ENCODE peak calls at places on chromosomes 2 and 18, in ten cellular contexts. One of them, this sample, is unnamed.

GRCh38 chr2:105665480-105665879 is 79.2 kb upstream of the NCK2 start:
- DNase-seq in LoVo: no peak
- DNase-seq in NCI-H2081: no peak
- DNase-seq in germinal center: no peak
- DNase-seq in stimulated activated CD4-positive, alpha-beta T cell treated with anti-CD3 and anti-CD28 coated beads, TNF-alpha, amount 100 ng/mL, for 24 hours: no peak
- DNase-seq in activated naive CD8-positive, alpha-beta T cell treated with anti-CD3 and anti-CD28 coated beads, Interleukin-2, amount 10 ng/mL, durations not matched to agents 7 days and 5 days: no peak
- DNase-seq in smooth muscle cell of the brain vasculature: no peak
- DNase-seq in T-helper 9 cell: no peak
- DNase-seq in ovary: no peak
- DNase-seq in activated CD4-positive, alpha-beta T cell treated with anti-CD3 and anti-CD28 coated beads, Interleukin-2, amount 10 ng/mL, durations not matched to agents 7 days and 5 days: no peak
- DNase-seq in this sample: no peak

GRCh38 chr2:224997802-224998201 is 44.5 kb downstream of the DOCK10 start:
- DNase-seq in ovary: no peak
- DNase-seq in T-helper 9 cell: no peak
- DNase-seq in smooth muscle cell of the brain vasculature: no peak
- DNase-seq in activated naive CD8-positive, alpha-beta T cell treated with anti-CD3 and anti-CD28 coated beads, Interleukin-2, amount 10 ng/mL, durations not matched to agents 7 days and 5 days: no peak
- DNase-seq in LoVo: no peak
- DNase-seq in activated CD4-positive, alpha-beta T cell treated with anti-CD3 and anti-CD28 coated beads, Interleukin-2, amount 10 ng/mL, durations not matched to agents 7 days and 5 days: no peak
- DNase-seq in NCI-H2081: no peak
- DNase-seq in stimulated activated CD4-positive, alpha-beta T cell treated with anti-CD3 and anti-CD28 coated beads, TNF-alpha, amount 100 ng/mL, for 24 hours: no peak
- DNase-seq in germinal center: no peak
- DNase-seq in this sample: no peak

GRCh38 chr18:79917351-79918088 is 33.9 kb downstream of the SLC66A2 start:
- DNase-seq in NCI-H2081: no peak
- DNase-seq in ovary: no peak
- DNase-seq in activated CD4-positive, alpha-beta T cell treated with anti-CD3 and anti-CD28 coated beads, Interleukin-2, amount 10 ng/mL, durations not matched to agents 7 days and 5 days: no peak
- DNase-seq in LoVo: no peak
- DNase-seq in smooth muscle cell of the brain vasculature: no peak
- DNase-seq in stimulated activated CD4-positive, alpha-beta T cell treated with anti-CD3 and anti-CD28 coated beads, TNF-alpha, amount 100 ng/mL, for 24 hours: no peak
- DNase-seq in T-helper 9 cell: no peak
- DNase-seq in germinal center: no peak
- DNase-seq in activated naive CD8-positive, alpha-beta T cell treated with anti-CD3 and anti-CD28 coated beads, Interleukin-2, amount 10 ng/mL, durations not matched to agents 7 days and 5 days: peak; percentile 29
- DNase-seq in this sample: no peak

GRCh38 chr2:140892911-140893637 is 1237.7 kb downstream of the LRP1B start:
- DNase-seq in activated naive CD8-positive, alpha-beta T cell treated with anti-CD3 and anti-CD28 coated beads, Interleukin-2, amount 10 ng/mL, durations not matched to agents 7 days and 5 days: no peak
- DNase-seq in T-helper 9 cell: no peak
- DNase-seq in stimulated activated CD4-positive, alpha-beta T cell treated with anti-CD3 and anti-CD28 coated beads, TNF-alpha, amount 100 ng/mL, for 24 hours: no peak
- DNase-seq in ovary: no peak
- DNase-seq in activated CD4-positive, alpha-beta T cell treated with anti-CD3 and anti-CD28 coated beads, Interleukin-2, amount 10 ng/mL, durations not matched to agents 7 days and 5 days: no peak
- DNase-seq in smooth muscle cell of the brain vasculature: no peak
- DNase-seq in LoVo: no peak
- DNase-seq in NCI-H2081: no peak
- DNase-seq in germinal center: no peak
- DNase-seq in this sample: no peak

GRCh38 chr2:197198890-197199289 is 111.7 kb downstream of the ANKRD44 start:
- DNase-seq in activated CD4-positive, alpha-beta T cell treated with anti-CD3 and anti-CD28 coated beads, Interleukin-2, amount 10 ng/mL, durations not matched to agents 7 days and 5 days: peak; percentile 96
- DNase-seq in NCI-H2081: no peak
- DNase-seq in T-helper 9 cell: peak; percentile 78
- DNase-seq in germinal center: peak; percentile 77
- DNase-seq in stimulated activated CD4-positive, alpha-beta T cell treated with anti-CD3 and anti-CD28 coated beads, TNF-alpha, amount 100 ng/mL, for 24 hours: peak; percentile 76
- DNase-seq in ovary: peak; percentile 29
- DNase-seq in activated naive CD8-positive, alpha-beta T cell treated with anti-CD3 and anti-CD28 coated beads, Interleukin-2, amount 10 ng/mL, durations not matched to agents 7 days and 5 days: peak; percentile 83
- DNase-seq in smooth muscle cell of the brain vasculature: no peak
- DNase-seq in LoVo: no peak
- DNase-seq in this sample: no peak

GRCh38 chr2:132479140-132479539 is 62.5 kb downstream of the GPR39 start:
- DNase-seq in ovary: no peak
- DNase-seq in stimulated activated CD4-positive, alpha-beta T cell treated with anti-CD3 and anti-CD28 coated beads, TNF-alpha, amount 100 ng/mL, for 24 hours: no peak
- DNase-seq in T-helper 9 cell: no peak
- DNase-seq in smooth muscle cell of the brain vasculature: no peak
- DNase-seq in LoVo: no peak
- DNase-seq in germinal center: no peak
- DNase-seq in activated CD4-positive, alpha-beta T cell treated with anti-CD3 and anti-CD28 coated beads, Interleukin-2, amount 10 ng/mL, durations not matched to agents 7 days and 5 days: no peak
- DNase-seq in activated naive CD8-positive, alpha-beta T cell treated with anti-CD3 and anti-CD28 coated beads, Interleukin-2, amount 10 ng/mL, durations not matched to agents 7 days and 5 days: no peak
- DNase-seq in NCI-H2081: no peak
- DNase-seq in this sample: no peak

GRCh38 chr18:9475643-9476580 is 599 bp downstream of the RALBP1 start:
- DNase-seq in stimulated activated CD4-positive, alpha-beta T cell treated with anti-CD3 and anti-CD28 coated beads, TNF-alpha, amount 100 ng/mL, for 24 hours: peak; percentile 27
- DNase-seq in activated CD4-positive, alpha-beta T cell treated with anti-CD3 and anti-CD28 coated beads, Interleukin-2, amount 10 ng/mL, durations not matched to agents 7 days and 5 days: peak; percentile 67
- DNase-seq in germinal center: peak; percentile 62
- DNase-seq in smooth muscle cell of the brain vasculature: no peak
- DNase-seq in ovary: no peak
- DNase-seq in T-helper 9 cell: peak; percentile 50
- DNase-seq in LoVo: peak; percentile 1
- DNase-seq in activated naive CD8-positive, alpha-beta T cell treated with anti-CD3 and anti-CD28 coated beads, Interleukin-2, amount 10 ng/mL, durations not matched to agents 7 days and 5 days: no peak
- DNase-seq in NCI-H2081: peak; percentile 15
- DNase-seq in this sample: no peak

GRCh38 chr18:13264091-13264777 is 45.7 kb downstream of the LDLRAD4 start:
- DNase-seq in ovary: no peak
- DNase-seq in stimulated activated CD4-positive, alpha-beta T cell treated with anti-CD3 and anti-CD28 coated beads, TNF-alpha, amount 100 ng/mL, for 24 hours: no peak
- DNase-seq in activated CD4-positive, alpha-beta T cell treated with anti-CD3 and anti-CD28 coated beads, Interleukin-2, amount 10 ng/mL, durations not matched to agents 7 days and 5 days: no peak
- DNase-seq in NCI-H2081: no peak
- DNase-seq in T-helper 9 cell: no peak
- DNase-seq in LoVo: no peak
- DNase-seq in germinal center: no peak
- DNase-seq in smooth muscle cell of the brain vasculature: no peak
- DNase-seq in activated naive CD8-positive, alpha-beta T cell treated with anti-CD3 and anti-CD28 coated beads, Interleukin-2, amount 10 ng/mL, durations not matched to agents 7 days and 5 days: peak; percentile 11
- DNase-seq in this sample: no peak

GRCh38 chr2:205752924-205753323 is 70.6 kb downstream of the NRP2 start:
- DNase-seq in ovary: no peak
- DNase-seq in germinal center: no peak
- DNase-seq in T-helper 9 cell: no peak
- DNase-seq in NCI-H2081: no peak
- DNase-seq in activated naive CD8-positive, alpha-beta T cell treated with anti-CD3 and anti-CD28 coated beads, Interleukin-2, amount 10 ng/mL, durations not matched to agents 7 days and 5 days: no peak
- DNase-seq in smooth muscle cell of the brain vasculature: no peak
- DNase-seq in LoVo: no peak
- DNase-seq in activated CD4-positive, alpha-beta T cell treated with anti-CD3 and anti-CD28 coated beads, Interleukin-2, amount 10 ng/mL, durations not matched to agents 7 days and 5 days: no peak
- DNase-seq in stimulated activated CD4-positive, alpha-beta T cell treated with anti-CD3 and anti-CD28 coated beads, TNF-alpha, amount 100 ng/mL, for 24 hours: no peak
- DNase-seq in this sample: no peak

GRCh38 chr18:48627216-48627615 is 88.4 kb downstream of the CTIF start:
- DNase-seq in NCI-H2081: no peak
- DNase-seq in activated naive CD8-positive, alpha-beta T cell treated with anti-CD3 and anti-CD28 coated beads, Interleukin-2, amount 10 ng/mL, durations not matched to agents 7 days and 5 days: no peak
- DNase-seq in LoVo: no peak
- DNase-seq in activated CD4-positive, alpha-beta T cell treated with anti-CD3 and anti-CD28 coated beads, Interleukin-2, amount 10 ng/mL, durations not matched to agents 7 days and 5 days: no peak
- DNase-seq in T-helper 9 cell: no peak
- DNase-seq in germinal center: no peak
- DNase-seq in ovary: no peak
- DNase-seq in stimulated activated CD4-positive, alpha-beta T cell treated with anti-CD3 and anti-CD28 coated beads, TNF-alpha, amount 100 ng/mL, for 24 hours: no peak
- DNase-seq in smooth muscle cell of the brain vasculature: no peak
- DNase-seq in this sample: no peak

GRCh38 chr2:54903736-54904554 is 146.3 kb downstream of the RTN4 start:
- DNase-seq in activated naive CD8-positive, alpha-beta T cell treated with anti-CD3 and anti-CD28 coated beads, Interleukin-2, amount 10 ng/mL, durations not matched to agents 7 days and 5 days: no peak
- DNase-seq in activated CD4-positive, alpha-beta T cell treated with anti-CD3 and anti-CD28 coated beads, Interleukin-2, amount 10 ng/mL, durations not matched to agents 7 days and 5 days: peak; percentile 42
- DNase-seq in T-helper 9 cell: peak; percentile 6
- DNase-seq in germinal center: no peak
- DNase-seq in stimulated activated CD4-positive, alpha-beta T cell treated with anti-CD3 and anti-CD28 coated beads, TNF-alpha, amount 100 ng/mL, for 24 hours: peak; percentile 27
- DNase-seq in smooth muscle cell of the brain vasculature: peak; percentile 77
- DNase-seq in LoVo: peak; percentile 98
- DNase-seq in ovary: no peak
- DNase-seq in NCI-H2081: no peak
- DNase-seq in this sample: peak; percentile 73

GRCh38 chr2:16664052-16664731 is 1.4 kb downstream of the CYRIA start:
- DNase-seq in germinal center: peak; percentile 65
- DNase-seq in smooth muscle cell of the brain vasculature: no peak
- DNase-seq in activated naive CD8-positive, alpha-beta T cell treated with anti-CD3 and anti-CD28 coated beads, Interleukin-2, amount 10 ng/mL, durations not matched to agents 7 days and 5 days: no peak
- DNase-seq in activated CD4-positive, alpha-beta T cell treated with anti-CD3 and anti-CD28 coated beads, Interleukin-2, amount 10 ng/mL, durations not matched to agents 7 days and 5 days: no peak
- DNase-seq in stimulated activated CD4-positive, alpha-beta T cell treated with anti-CD3 and anti-CD28 coated beads, TNF-alpha, amount 100 ng/mL, for 24 hours: no peak
- DNase-seq in ovary: peak; percentile 33
- DNase-seq in T-helper 9 cell: no peak
- DNase-seq in NCI-H2081: peak; percentile 6
- DNase-seq in LoVo: no peak
- DNase-seq in this sample: peak; percentile 66

GRCh38 chr2:215397632-215398341 is 38.1 kb downstream of the FN1 start:
- DNase-seq in NCI-H2081: no peak
- DNase-seq in smooth muscle cell of the brain vasculature: no peak
- DNase-seq in T-helper 9 cell: no peak
- DNase-seq in stimulated activated CD4-positive, alpha-beta T cell treated with anti-CD3 and anti-CD28 coated beads, TNF-alpha, amount 100 ng/mL, for 24 hours: no peak
- DNase-seq in germinal center: no peak
- DNase-seq in ovary: no peak
- DNase-seq in activated CD4-positive, alpha-beta T cell treated with anti-CD3 and anti-CD28 coated beads, Interleukin-2, amount 10 ng/mL, durations not matched to agents 7 days and 5 days: no peak
- DNase-seq in activated naive CD8-positive, alpha-beta T cell treated with anti-CD3 and anti-CD28 coated beads, Interleukin-2, amount 10 ng/mL, durations not matched to agents 7 days and 5 days: no peak
- DNase-seq in LoVo: no peak
- DNase-seq in this sample: no peak

GRCh38 chr18:62165583-62165982 is 21.3 kb downstream of the PIGN start:
- DNase-seq in germinal center: no peak
- DNase-seq in activated CD4-positive, alpha-beta T cell treated with anti-CD3 and anti-CD28 coated beads, Interleukin-2, amount 10 ng/mL, durations not matched to agents 7 days and 5 days: no peak
- DNase-seq in stimulated activated CD4-positive, alpha-beta T cell treated with anti-CD3 and anti-CD28 coated beads, TNF-alpha, amount 100 ng/mL, for 24 hours: no peak
- DNase-seq in T-helper 9 cell: no peak
- DNase-seq in LoVo: no peak
- DNase-seq in ovary: no peak
- DNase-seq in NCI-H2081: no peak
- DNase-seq in smooth muscle cell of the brain vasculature: no peak
- DNase-seq in activated naive CD8-positive, alpha-beta T cell treated with anti-CD3 and anti-CD28 coated beads, Interleukin-2, amount 10 ng/mL, durations not matched to agents 7 days and 5 days: no peak
- DNase-seq in this sample: no peak

GRCh38 chr2:167749016-167749415 is 498.4 kb downstream of the STK39 start:
- DNase-seq in activated naive CD8-positive, alpha-beta T cell treated with anti-CD3 and anti-CD28 coated beads, Interleukin-2, amount 10 ng/mL, durations not matched to agents 7 days and 5 days: no peak
- DNase-seq in LoVo: no peak
- DNase-seq in stimulated activated CD4-positive, alpha-beta T cell treated with anti-CD3 and anti-CD28 coated beads, TNF-alpha, amount 100 ng/mL, for 24 hours: no peak
- DNase-seq in ovary: no peak
- DNase-seq in smooth muscle cell of the brain vasculature: no peak
- DNase-seq in T-helper 9 cell: no peak
- DNase-seq in germinal center: no peak
- DNase-seq in NCI-H2081: no peak
- DNase-seq in activated CD4-positive, alpha-beta T cell treated with anti-CD3 and anti-CD28 coated beads, Interleukin-2, amount 10 ng/mL, durations not matched to agents 7 days and 5 days: no peak
- DNase-seq in this sample: no peak

GRCh38 chr2:186093168-186093567 is 354.6 kb downstream of the FSIP2 start:
- DNase-seq in smooth muscle cell of the brain vasculature: no peak
- DNase-seq in LoVo: no peak
- DNase-seq in ovary: no peak
- DNase-seq in activated CD4-positive, alpha-beta T cell treated with anti-CD3 and anti-CD28 coated beads, Interleukin-2, amount 10 ng/mL, durations not matched to agents 7 days and 5 days: no peak
- DNase-seq in activated naive CD8-positive, alpha-beta T cell treated with anti-CD3 and anti-CD28 coated beads, Interleukin-2, amount 10 ng/mL, durations not matched to agents 7 days and 5 days: no peak
- DNase-seq in germinal center: no peak
- DNase-seq in stimulated activated CD4-positive, alpha-beta T cell treated with anti-CD3 and anti-CD28 coated beads, TNF-alpha, amount 100 ng/mL, for 24 hours: no peak
- DNase-seq in NCI-H2081: no peak
- DNase-seq in T-helper 9 cell: no peak
- DNase-seq in this sample: no peak

GRCh38 chr2:142778289-142778688 is 99.2 kb upstream of the KYNU start:
- DNase-seq in activated naive CD8-positive, alpha-beta T cell treated with anti-CD3 and anti-CD28 coated beads, Interleukin-2, amount 10 ng/mL, durations not matched to agents 7 days and 5 days: no peak
- DNase-seq in stimulated activated CD4-positive, alpha-beta T cell treated with anti-CD3 and anti-CD28 coated beads, TNF-alpha, amount 100 ng/mL, for 24 hours: no peak
- DNase-seq in T-helper 9 cell: no peak
- DNase-seq in ovary: no peak
- DNase-seq in activated CD4-positive, alpha-beta T cell treated with anti-CD3 and anti-CD28 coated beads, Interleukin-2, amount 10 ng/mL, durations not matched to agents 7 days and 5 days: no peak
- DNase-seq in germinal center: no peak
- DNase-seq in smooth muscle cell of the brain vasculature: no peak
- DNase-seq in NCI-H2081: no peak
- DNase-seq in LoVo: no peak
- DNase-seq in this sample: no peak

GRCh38 chr2:227293531-227293930 is 31.5 kb upstream of the MFF start:
- DNase-seq in ovary: no peak
- DNase-seq in germinal center: no peak
- DNase-seq in activated naive CD8-positive, alpha-beta T cell treated with anti-CD3 and anti-CD28 coated beads, Interleukin-2, amount 10 ng/mL, durations not matched to agents 7 days and 5 days: no peak
- DNase-seq in LoVo: no peak
- DNase-seq in NCI-H2081: no peak
- DNase-seq in activated CD4-positive, alpha-beta T cell treated with anti-CD3 and anti-CD28 coated beads, Interleukin-2, amount 10 ng/mL, durations not matched to agents 7 days and 5 days: no peak
- DNase-seq in smooth muscle cell of the brain vasculature: no peak
- DNase-seq in T-helper 9 cell: no peak
- DNase-seq in stimulated activated CD4-positive, alpha-beta T cell treated with anti-CD3 and anti-CD28 coated beads, TNF-alpha, amount 100 ng/mL, for 24 hours: no peak
- DNase-seq in this sample: no peak

GRCh38 chr2:195660265-195660890 is 3.4 kb downstream of the SLC39A10 start:
- DNase-seq in ovary: peak; percentile 44
- DNase-seq in stimulated activated CD4-positive, alpha-beta T cell treated with anti-CD3 and anti-CD28 coated beads, TNF-alpha, amount 100 ng/mL, for 24 hours: peak; percentile 80
- DNase-seq in germinal center: peak; percentile 47
- DNase-seq in LoVo: peak; percentile 55
- DNase-seq in activated CD4-positive, alpha-beta T cell treated with anti-CD3 and anti-CD28 coated beads, Interleukin-2, amount 10 ng/mL, durations not matched to agents 7 days and 5 days: peak; percentile 91
- DNase-seq in smooth muscle cell of the brain vasculature: peak; percentile 58
- DNase-seq in activated naive CD8-positive, alpha-beta T cell treated with anti-CD3 and anti-CD28 coated beads, Interleukin-2, amount 10 ng/mL, durations not matched to agents 7 days and 5 days: peak; percentile 47
- DNase-seq in NCI-H2081: peak; percentile 71
- DNase-seq in T-helper 9 cell: peak; percentile 75
- DNase-seq in this sample: peak; percentile 45

GRCh38 chr2:240249423-240250149 is 109.1 kb upstream of the OTOS start:
- DNase-seq in smooth muscle cell of the brain vasculature: no peak
- DNase-seq in activated CD4-positive, alpha-beta T cell treated with anti-CD3 and anti-CD28 coated beads, Interleukin-2, amount 10 ng/mL, durations not matched to agents 7 days and 5 days: no peak
- DNase-seq in T-helper 9 cell: no peak
- DNase-seq in ovary: peak; percentile 31
- DNase-seq in LoVo: no peak
- DNase-seq in NCI-H2081: no peak
- DNase-seq in activated naive CD8-positive, alpha-beta T cell treated with anti-CD3 and anti-CD28 coated beads, Interleukin-2, amount 10 ng/mL, durations not matched to agents 7 days and 5 days: peak; percentile 22
- DNase-seq in stimulated activated CD4-positive, alpha-beta T cell treated with anti-CD3 and anti-CD28 coated beads, TNF-alpha, amount 100 ng/mL, for 24 hours: no peak
- DNase-seq in germinal center: no peak
- DNase-seq in this sample: no peak

GRCh38 chr2:175552902-175553301 is 371.4 kb upstream of the ATP5MC3 start:
- DNase-seq in NCI-H2081: no peak
- DNase-seq in stimulated activated CD4-positive, alpha-beta T cell treated with anti-CD3 and anti-CD28 coated beads, TNF-alpha, amount 100 ng/mL, for 24 hours: no peak
- DNase-seq in smooth muscle cell of the brain vasculature: no peak
- DNase-seq in ovary: no peak
- DNase-seq in germinal center: no peak
- DNase-seq in LoVo: no peak
- DNase-seq in activated CD4-positive, alpha-beta T cell treated with anti-CD3 and anti-CD28 coated beads, Interleukin-2, amount 10 ng/mL, durations not matched to agents 7 days and 5 days: no peak
- DNase-seq in activated naive CD8-positive, alpha-beta T cell treated with anti-CD3 and anti-CD28 coated beads, Interleukin-2, amount 10 ng/mL, durations not matched to agents 7 days and 5 days: no peak
- DNase-seq in T-helper 9 cell: no peak
- DNase-seq in this sample: no peak

GRCh38 chr2:120204022-120204405 is 19.2 kb downstream of the TMEM185B start:
- DNase-seq in germinal center: no peak
- DNase-seq in NCI-H2081: no peak
- DNase-seq in T-helper 9 cell: no peak
- DNase-seq in activated CD4-positive, alpha-beta T cell treated with anti-CD3 and anti-CD28 coated beads, Interleukin-2, amount 10 ng/mL, durations not matched to agents 7 days and 5 days: no peak
- DNase-seq in stimulated activated CD4-positive, alpha-beta T cell treated with anti-CD3 and anti-CD28 coated beads, TNF-alpha, amount 100 ng/mL, for 24 hours: no peak
- DNase-seq in ovary: no peak
- DNase-seq in LoVo: no peak
- DNase-seq in smooth muscle cell of the brain vasculature: no peak
- DNase-seq in activated naive CD8-positive, alpha-beta T cell treated with anti-CD3 and anti-CD28 coated beads, Interleukin-2, amount 10 ng/mL, durations not matched to agents 7 days and 5 days: no peak
- DNase-seq in this sample: no peak

GRCh38 chr18:23053756-23054457 is 81.4 kb upstream of the CABLES1 start:
- DNase-seq in activated CD4-positive, alpha-beta T cell treated with anti-CD3 and anti-CD28 coated beads, Interleukin-2, amount 10 ng/mL, durations not matched to agents 7 days and 5 days: no peak
- DNase-seq in ovary: no peak
- DNase-seq in LoVo: no peak
- DNase-seq in NCI-H2081: no peak
- DNase-seq in activated naive CD8-positive, alpha-beta T cell treated with anti-CD3 and anti-CD28 coated beads, Interleukin-2, amount 10 ng/mL, durations not matched to agents 7 days and 5 days: no peak
- DNase-seq in stimulated activated CD4-positive, alpha-beta T cell treated with anti-CD3 and anti-CD28 coated beads, TNF-alpha, amount 100 ng/mL, for 24 hours: no peak
- DNase-seq in T-helper 9 cell: no peak
- DNase-seq in germinal center: no peak
- DNase-seq in smooth muscle cell of the brain vasculature: no peak
- DNase-seq in this sample: no peak